ENCODE peak calls at places on chromosomes 3 and 15, in nine cellular contexts. T is breast epithelium, B is lower lobe of right lung, A is pancreas, M is omental fat pad, P is heart left ventricle, X is fibroblast of pulmonary artery, L is foreskin fibroblast, E is brain microvascular endothelial cell. H is an unnamed sample.

GRCh38 chr3:70824078-70824477 is 511.6 kb upstream of the MDFIC2 start:
- DNase-seq in T (no peak), B (no peak), A (no peak), M (no peak), P (no peak), X (peak; percentile 55), L (peak; percentile 85), E (no peak), H (no peak)

GRCh38 chr3:112561085-112561692 is 573 bp downstream of the ATG3 start:
- DNase-seq in T (peak; percentile 30), B (peak; percentile 78), A (peak; percentile 51), M (peak; percentile 31), P (peak; percentile 78), X (peak; percentile 89), L (peak; percentile 90), E (peak; percentile 80), H (peak; percentile 63)

GRCh38 chr15:69067296-69067695 is 52.8 kb downstream of the NOX5 start:
- DNase-seq in T (no peak), B (no peak), A (no peak), M (no peak), P (no peak), X (no peak), L (peak; percentile 31), E (no peak), H (no peak)

GRCh38 chr3:120162400-120162799 is 68.2 kb upstream of the GSK3B start:
- DNase-seq in T (no peak), B (no peak), A (no peak), M (no peak), P (no peak), X (peak; percentile 44), L (peak; percentile 86), E (no peak), H (no peak)

GRCh38 chr3:101940521-101940992 is 91.2 kb downstream of the NFKBIZ start:
- DNase-seq in T (no peak), B (peak; percentile 76), A (no peak), M (no peak), P (peak; percentile 76), X (peak; percentile 99), L (peak; percentile 95), E (peak; percentile 99), H (peak; percentile 81)

GRCh38 chr3:40043444-40043755 is 234.0 kb downstream of the MYRIP start:
- DNase-seq in T (peak; percentile 19), B (no peak), A (no peak), M (no peak), P (no peak), X (peak; percentile 70), L (peak; percentile 95), E (peak; percentile 29), H (no peak)

GRCh38 chr15:60605879-60606304 is 127.0 kb upstream of the ICE2 start:
- DNase-seq in T (no peak), B (no peak), A (no peak), M (no peak), P (peak; percentile 52), X (peak; percentile 84), L (peak; percentile 86), E (peak; percentile 75), H (no peak)

GRCh38 chr3:194308635-194309213 is 42.4 kb downstream of the CPN2 start:
- DNase-seq in T (no peak), B (no peak), A (no peak), M (no peak), P (peak; percentile 19), X (no peak), L (no peak), E (no peak), H (no peak)

GRCh38 chr3:122893754-122894668 is 99.1 kb downstream of the SLC49A4 start:
- DNase-seq in T (peak; percentile 31), B (no peak), A (no peak), M (no peak), P (peak; percentile 58), X (no peak), L (peak; percentile 69), E (no peak), H (no peak)

DNA sequence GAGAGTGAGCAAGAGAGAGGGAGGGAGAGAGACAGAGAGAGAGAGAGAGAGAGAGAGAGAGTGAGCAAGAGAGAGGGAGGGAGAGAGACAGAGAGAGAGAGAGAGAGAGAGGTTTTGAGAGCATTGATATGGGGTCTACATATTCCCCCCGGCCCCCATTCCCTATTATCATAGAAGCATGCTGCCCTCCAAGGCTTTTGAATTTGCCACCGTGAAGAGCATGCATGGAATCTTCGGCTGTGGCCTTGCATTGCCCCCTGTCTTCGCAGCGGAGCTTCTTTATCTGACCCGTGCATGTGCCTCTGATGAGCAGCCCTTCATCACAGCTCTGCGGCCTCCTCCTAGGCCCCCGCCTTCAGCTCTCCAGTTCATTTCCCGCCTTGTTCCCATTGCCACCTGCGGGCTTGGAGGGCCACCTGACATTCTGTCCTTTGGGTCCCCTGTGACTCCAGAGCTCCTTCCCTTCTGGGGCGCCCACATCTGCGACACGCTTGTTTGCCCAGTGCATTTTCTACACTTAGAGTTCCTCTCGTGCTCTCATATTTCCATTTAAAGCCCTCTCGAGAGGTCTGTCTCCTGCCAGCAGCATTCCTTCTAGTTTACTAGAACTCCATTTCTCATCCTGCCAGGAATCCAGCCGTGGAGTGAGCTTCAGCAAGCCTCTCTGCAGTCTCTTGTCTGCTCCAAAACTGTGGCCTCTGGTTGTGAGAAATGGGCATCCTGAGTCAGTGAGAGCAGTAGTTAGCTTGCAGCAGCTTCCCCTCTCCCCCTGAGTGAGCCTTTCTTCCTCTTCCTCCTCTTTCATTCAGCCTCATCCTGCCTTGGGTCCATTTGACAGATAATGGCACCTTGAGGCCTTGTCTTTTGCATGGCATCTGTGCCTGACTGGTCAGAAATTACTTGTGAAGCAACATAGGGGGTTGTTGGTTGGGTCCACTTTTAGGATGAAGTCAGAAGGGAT is 25.3 kb downstream of the LPP start:
- DNase-seq in T (no peak), B (peak; percentile 79), A (no peak), M (no peak), P (peak; percentile 52), X (peak; percentile 23), L (peak; percentile 84), E (no peak), H (no peak)
- TF ChIP-seq CTCF in T (no peak), B (no peak), A (no peak), M (no peak), P (no peak), X (no peak), L (no peak), E (peak; percentile 21), H (no peak)

DNA sequence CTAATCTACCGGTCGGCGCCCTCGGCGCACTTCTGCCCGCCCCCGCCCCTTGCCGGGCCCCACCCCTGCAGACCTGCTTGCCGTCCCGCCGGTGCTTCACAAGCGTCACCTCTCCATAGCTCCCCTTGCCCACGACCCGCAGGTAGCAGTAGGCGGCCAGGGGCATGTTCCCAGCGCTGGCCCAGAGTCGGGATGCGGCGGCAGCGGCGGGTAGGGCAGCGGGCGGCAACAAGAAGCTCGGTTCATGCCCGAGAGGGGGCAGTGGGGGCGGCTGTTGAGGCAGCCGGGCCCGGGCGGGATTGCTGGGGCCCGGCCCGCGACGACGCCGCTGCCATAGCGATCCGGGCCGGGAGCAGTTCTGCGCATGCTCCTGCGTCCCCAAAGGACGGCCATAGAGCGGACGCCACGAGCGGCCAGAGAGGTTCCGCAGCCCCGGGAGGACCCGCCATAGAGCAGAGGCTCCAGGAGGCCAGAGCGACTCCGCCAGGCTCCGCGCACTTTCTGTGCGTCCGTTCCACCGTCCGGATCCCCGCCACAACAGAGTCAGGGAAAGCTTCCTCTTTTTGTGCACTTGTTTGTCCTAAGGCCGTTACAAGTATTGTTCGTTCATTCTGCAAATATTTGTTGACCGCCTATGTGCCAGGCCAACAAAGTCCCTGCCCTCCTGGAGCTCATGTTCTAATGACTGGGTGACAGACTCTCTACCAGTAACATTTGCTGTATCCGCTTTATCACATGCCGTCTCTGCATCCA is at the start of gene NEK4:
- DNase-seq in T (peak; percentile 82), B (peak; percentile 96), A (peak; percentile 92), M (peak; percentile 52), P (peak; percentile 97), X (peak; percentile 91), L (peak; percentile 97), E (peak; percentile 86), H (peak; percentile 92)
- TF ChIP-seq CTCF in T (no peak), B (no peak), A (no peak), M (no peak), P (no peak), X (no peak), L (no peak), E (no peak), H (no peak)

DNA sequence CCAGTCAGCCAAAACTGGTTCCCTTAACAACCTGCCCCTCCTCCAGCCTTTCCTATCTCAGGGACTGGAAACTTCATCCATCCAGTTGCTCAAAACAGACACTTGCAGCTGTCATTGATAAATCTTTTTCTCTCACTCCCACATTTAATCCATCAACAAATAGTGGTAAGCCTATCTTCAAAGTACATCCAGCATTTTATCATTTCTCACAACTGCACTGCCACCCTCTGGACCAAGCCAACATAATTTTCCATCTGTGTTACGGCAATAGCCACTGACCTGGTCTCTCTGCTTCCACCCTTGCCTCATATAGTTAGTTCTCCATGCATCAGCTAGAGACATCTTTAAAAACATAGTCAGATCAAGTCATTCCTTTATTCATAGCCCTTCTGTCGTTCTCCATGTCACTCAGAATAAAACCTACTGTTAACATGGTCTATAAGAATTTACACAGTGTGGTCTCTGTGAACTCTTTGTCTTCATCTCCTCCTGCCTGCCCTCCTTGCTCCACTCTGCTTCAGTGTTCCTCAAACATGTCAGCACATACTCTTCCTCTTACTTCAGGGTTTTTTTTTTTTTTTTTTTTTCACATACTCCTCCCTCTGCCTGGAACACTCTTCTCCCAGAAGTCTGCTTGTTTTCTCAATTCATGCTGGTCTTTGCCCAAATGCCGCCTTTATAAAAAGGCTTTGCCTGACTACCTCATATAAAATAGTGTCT is 102.5 kb upstream of the COL6A5 start:
- DNase-seq in T (no peak), B (no peak), A (no peak), M (no peak), P (no peak), X (peak; percentile 20), L (peak; percentile 22), E (peak; percentile 12), H (no peak)
- TF ChIP-seq CTCF in T (no peak), B (peak; percentile 31), A (no peak), M (no peak), P (no peak), X (peak; percentile 12), L (no peak), E (no peak), H (no peak)

DNA sequence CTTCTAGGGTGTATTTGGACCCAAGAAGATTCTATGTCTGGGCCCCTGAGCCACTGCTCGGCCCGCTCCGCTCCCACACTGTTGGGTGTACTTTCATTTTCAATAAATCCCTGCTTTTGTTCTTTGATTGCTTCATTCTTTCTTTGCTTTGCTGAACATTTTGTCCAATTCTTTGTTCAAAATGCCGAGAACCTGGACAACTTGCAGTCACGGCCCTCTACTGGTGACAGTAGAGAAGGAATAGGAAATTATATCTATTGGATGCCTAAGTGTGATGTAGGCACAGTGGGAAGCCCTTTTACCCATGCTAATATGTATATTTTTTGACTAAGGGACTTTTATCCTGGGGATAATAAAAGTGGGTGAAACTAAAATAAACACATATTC is 340.8 kb downstream of the LRRC3B start:
- DNase-seq in T (no peak), B (no peak), A (no peak), M (no peak), P (no peak), X (no peak), L (no peak), E (no peak), H (no peak)
- TF ChIP-seq CTCF in T (no peak), B (no peak), A (no peak), M (no peak), P (no peak), X (no peak), L (no peak), E (no peak), H (no peak)